ENCODE peak calls at places on chromosomes 1 and 21, in nine cellular contexts. I, G, V, K, S, E, C, M and R are unnamed samples.

GRCh38 chr1:34547043-34547674 is 207.7 kb upstream of the GJB5 start:
- DNase-seq in I (no peak), G (no peak), V (no peak), K (peak), S (peak), E (no peak), C (no peak), M (no peak), R (peak)

GRCh38 chr1:179082308-179083030 is 599 bp downstream of the TOR3A start:
- DNase-seq in I (peak), G (peak), V (peak), K (peak), S (peak), E (peak), C (no peak), M (peak), R (no peak)

GRCh38 chr1:57671750-57672149 is 247.9 kb upstream of the DAB1 start:
- DNase-seq in I (no peak), G (no peak), V (no peak), K (no peak), S (no peak), E (no peak), C (no peak), M (no peak), R (no peak)

GRCh38 chr1:116330342-116330652 is 42.7 kb upstream of the ATP1A1 start:
- DNase-seq in I (no peak), G (no peak), V (no peak), K (no peak), S (no peak), E (no peak), C (no peak), M (peak), R (no peak)

GRCh38 chr1:180586671-180587155 is 27.9 kb downstream of the OVAAL start:
- DNase-seq in I (no peak), G (no peak), V (no peak), K (no peak), S (peak), E (no peak), C (peak), M (peak), R (no peak)

GRCh38 chr1:233625087-233625486 is 11.2 kb downstream of the KCNK1 start:
- DNase-seq in I (no peak), G (no peak), V (no peak), K (no peak), S (no peak), E (no peak), C (no peak), M (no peak), R (no peak)

GRCh38 chr1:108200627-108201106 is 524 bp upstream of the SLC25A24 start:
- DNase-seq in I (peak), G (no peak), V (peak), K (no peak), S (peak), E (peak), C (peak), M (peak), R (no peak)

GRCh38 chr21:41360072-41360821 is 1.6 kb upstream of the MX2 start:
- DNase-seq in I (no peak), G (no peak), V (no peak), K (no peak), S (no peak), E (no peak), C (no peak), M (peak), R (peak)

GRCh38 chr1:108107658-108108057 is 92.5 kb downstream of the SLC25A24 start:
- DNase-seq in I (peak), G (no peak), V (peak), K (no peak), S (peak), E (peak), C (peak), M (no peak), R (no peak)

GRCh38 chr1:41492341-41492848 is 7.9 kb upstream of the EDN2 start:
- DNase-seq in I (peak), G (no peak), V (peak), K (no peak), S (peak), E (no peak), C (no peak), M (no peak), R (no peak)

GRCh38 chr1:166914111-166914510 is 38.0 kb upstream of the TADA1 start:
- DNase-seq in I (no peak), G (no peak), V (no peak), K (no peak), S (no peak), E (no peak), C (no peak), M (no peak), R (no peak)

GRCh38 chr21:33825898-33826297 is 89.7 kb downstream of the ATP5PO start:
- DNase-seq in I (no peak), G (no peak), V (no peak), K (no peak), S (no peak), E (no peak), C (peak), M (no peak), R (no peak)

GRCh38 chr21:35565204-35565611 is 495.1 kb downstream of the SETD4 start:
- DNase-seq in I (no peak), G (no peak), V (no peak), K (no peak), S (peak), E (no peak), C (peak), M (no peak), R (peak)

GRCh38 chr1:116131866-116132605 is 20.8 kb downstream of the MAB21L3 start:
- DNase-seq in I (no peak), G (no peak), V (no peak), K (no peak), S (peak), E (no peak), C (no peak), M (no peak), R (no peak)

GRCh38 chr1:166740668-166741276 is 98.5 kb upstream of the POGK start:
- DNase-seq in I (no peak), G (no peak), V (no peak), K (no peak), S (peak), E (no peak), C (no peak), M (no peak), R (no peak)

GRCh38 chr1:30379684-30380624 is 343.4 kb downstream of the MATN1 start:
- DNase-seq in I (peak), G (peak), V (peak), K (no peak), S (peak), E (no peak), C (peak), M (peak), R (peak)

GRCh38 chr1:52127181-52128175 is 14.4 kb upstream of the ZFYVE9 start:
- DNase-seq in I (no peak), G (no peak), V (peak), K (no peak), S (peak), E (no peak), C (peak), M (peak), R (no peak)

GRCh38 chr1:1208713-1209433 is 2.5 kb upstream of the TNFRSF18 start:
- DNase-seq in I (no peak), G (no peak), V (peak), K (no peak), S (peak), E (no peak), C (no peak), M (no peak), R (no peak)

GRCh38 chr1:183319051-183319450 is 99.1 kb downstream of the NMNAT2 start:
- DNase-seq in I (no peak), G (no peak), V (no peak), K (no peak), S (no peak), E (no peak), C (no peak), M (no peak), R (no peak)